ENCODE peak calls at places on chromosome 21, in five cellular contexts. One of them, this sample, is unnamed. For H3K4me1, the result is how much of the 10 kb centered on the place peaks cover.

GRCh38 chr21:43872549-43873198 is 7.7 kb downstream of the AGPAT3 start:
- DNase-seq in SK-N-SH: no peak
- DNase-seq in upper lobe of right lung: no peak
- DNase-seq in right atrium auricular region: no peak
- DNase-seq in tibial nerve: no peak
- DNase-seq in this sample: no peak

GRCh38 chr21:43880111-43880985 is 15.3 kb downstream of the AGPAT3 start:
- DNase-seq in SK-N-SH: no peak
- DNase-seq in right atrium auricular region: no peak
- DNase-seq in tibial nerve: no peak
- DNase-seq in upper lobe of right lung: peak
- DNase-seq in this sample: no peak

GRCh38 chr21:40445349-40445921 is 401.5 kb downstream of the DSCAM start:
- DNase-seq in right atrium auricular region: no peak
- DNase-seq in SK-N-SH: peak
- DNase-seq in upper lobe of right lung: no peak
- DNase-seq in tibial nerve: no peak
- DNase-seq in this sample: no peak

GRCh38 chr21:38806153-38806941 is 618 bp downstream of the ETS2 start:
- DNase-seq in SK-N-SH: peak
- DNase-seq in tibial nerve: no peak
- DNase-seq in right atrium auricular region: no peak
- DNase-seq in upper lobe of right lung: peak
- DNase-seq in this sample: peak

GRCh38 chr21:19048088-19048672 is 644.6 kb upstream of the TMPRSS15 start:
- DNase-seq in upper lobe of right lung: no peak
- DNase-seq in tibial nerve: no peak
- DNase-seq in right atrium auricular region: no peak
- DNase-seq in SK-N-SH: no peak
- DNase-seq in this sample: no peak

GRCh38 chr21:43025636-43026180 is 49.9 kb downstream of the CBS start:
- DNase-seq in right atrium auricular region: no peak
- DNase-seq in SK-N-SH: no peak
- DNase-seq in upper lobe of right lung: peak
- DNase-seq in tibial nerve: no peak
- DNase-seq in this sample: no peak

GRCh38 chr21:33035147-33035546 is 9.4 kb downstream of the OLIG2 start:
- DNase-seq in SK-N-SH: no peak
- DNase-seq in right atrium auricular region: no peak
- DNase-seq in tibial nerve: no peak
- DNase-seq in upper lobe of right lung: no peak
- DNase-seq in this sample: no peak

GRCh38 chr21:43339668-43340067 is 87.3 kb downstream of the SIK1 start:
- DNase-seq in SK-N-SH: no peak
- DNase-seq in right atrium auricular region: no peak
- DNase-seq in tibial nerve: no peak
- DNase-seq in upper lobe of right lung: no peak
- DNase-seq in this sample: no peak

GRCh38 chr21:35197191-35197590 is 148.1 kb upstream of the RUNX1 start:
- DNase-seq in right atrium auricular region: no peak
- DNase-seq in upper lobe of right lung: no peak
- DNase-seq in SK-N-SH: no peak
- DNase-seq in tibial nerve: no peak
- DNase-seq in this sample: no peak

GRCh38 chr21:16241500-16241963 is 511.8 kb downstream of the USP25 start:
- DNase-seq in tibial nerve: no peak
- DNase-seq in right atrium auricular region: no peak
- DNase-seq in upper lobe of right lung: no peak
- DNase-seq in SK-N-SH: no peak
- DNase-seq in this sample: no peak

GRCh38 chr21:34510148-34511142 is 1.6 kb downstream of the KCNE1 start:
- DNase-seq in upper lobe of right lung: peak
- DNase-seq in tibial nerve: peak
- DNase-seq in SK-N-SH: peak
- DNase-seq in right atrium auricular region: peak
- DNase-seq in this sample: no peak

GRCh38 chr21:35672313-35672712 is 388.0 kb downstream of the SETD4 start:
- DNase-seq in upper lobe of right lung: no peak
- DNase-seq in SK-N-SH: no peak
- DNase-seq in tibial nerve: no peak
- DNase-seq in right atrium auricular region: no peak
- DNase-seq in this sample: no peak

GRCh38 chr21:46560568-46561447 is 44.1 kb downstream of the S100B start:
- DNase-seq in right atrium auricular region: peak
- DNase-seq in tibial nerve: no peak
- DNase-seq in SK-N-SH: peak
- DNase-seq in upper lobe of right lung: no peak
- DNase-seq in this sample: no peak

GRCh38 chr21:31203371-31204054 is 140.5 kb downstream of the TIAM1 start:
- DNase-seq in SK-N-SH: no peak
- DNase-seq in tibial nerve: no peak
- DNase-seq in right atrium auricular region: no peak
- DNase-seq in upper lobe of right lung: no peak
- DNase-seq in this sample: no peak

GRCh38 chr21:31142600-31142999 is 104.3 kb upstream of the KRTAP19-8 start:
- DNase-seq in tibial nerve: no peak
- DNase-seq in right atrium auricular region: no peak
- DNase-seq in upper lobe of right lung: no peak
- DNase-seq in SK-N-SH: peak
- DNase-seq in this sample: no peak

GRCh38 chr21:41766051-41766882 is 585 bp downstream of the RIPK4 start:
- DNase-seq in tibial nerve: no peak
- DNase-seq in upper lobe of right lung: no peak
- DNase-seq in right atrium auricular region: no peak
- DNase-seq in SK-N-SH: no peak
- DNase-seq in this sample: no peak

GRCh38 chr21:41765393-41765950 is 1.4 kb downstream of the RIPK4 start:
- DNase-seq in upper lobe of right lung: no peak
- DNase-seq in SK-N-SH: no peak
- DNase-seq in tibial nerve: no peak
- DNase-seq in right atrium auricular region: no peak
- DNase-seq in this sample: no peak

GRCh38 chr21:41768371-41769042 is 1.7 kb upstream of the RIPK4 start:
- DNase-seq in tibial nerve: no peak
- DNase-seq in right atrium auricular region: no peak
- DNase-seq in SK-N-SH: peak
- DNase-seq in upper lobe of right lung: peak
- DNase-seq in this sample: no peak

GRCh38 chr21:41767606-41768370 is 936 bp upstream of the RIPK4 start:
- DNase-seq in right atrium auricular region: no peak
- DNase-seq in upper lobe of right lung: no peak
- DNase-seq in SK-N-SH: no peak
- DNase-seq in tibial nerve: no peak
- DNase-seq in this sample: no peak

GRCh38 chr21:41766883-41767605 is at the start of gene RIPK4:
- DNase-seq in SK-N-SH: peak
- DNase-seq in upper lobe of right lung: peak
- DNase-seq in right atrium auricular region: no peak
- DNase-seq in tibial nerve: no peak
- DNase-seq in this sample: no peak
- H3K27ac ChIP-seq in SK-N-SH: peak
- H3K27ac ChIP-seq in upper lobe of right lung: peak
- H3K27ac ChIP-seq in right atrium auricular region: peak
- H3K27ac ChIP-seq in tibial nerve: peak
- H3K27ac ChIP-seq in this sample: no peak

GRCh38 chr21:29117372-29117955 is 13.0 kb upstream of the MAP3K7CL start:
- DNase-seq in right atrium auricular region: no peak
- DNase-seq in upper lobe of right lung: no peak
- DNase-seq in tibial nerve: no peak
- DNase-seq in SK-N-SH: no peak
- DNase-seq in this sample: no peak

GRCh38 chr21:29115899-29116298 is 14.5 kb upstream of the MAP3K7CL start:
- DNase-seq in SK-N-SH: no peak
- DNase-seq in tibial nerve: no peak
- DNase-seq in upper lobe of right lung: no peak
- DNase-seq in right atrium auricular region: no peak
- DNase-seq in this sample: no peak

GRCh38 chr21:29114765-29115164 is 15.7 kb upstream of the MAP3K7CL start:
- DNase-seq in upper lobe of right lung: no peak
- DNase-seq in tibial nerve: no peak
- DNase-seq in SK-N-SH: no peak
- DNase-seq in right atrium auricular region: no peak
- DNase-seq in this sample: no peak
- H3K4me1 ChIP-seq in upper lobe of right lung: under half
- H3K4me1 ChIP-seq in tibial nerve: under half
- H3K4me1 ChIP-seq in SK-N-SH: under half
- H3K4me1 ChIP-seq in right atrium auricular region: under half
- H3K4me1 ChIP-seq in this sample: under half

GRCh38 chr21:45438391-45439145 is 33.6 kb downstream of the COL18A1 start:
- DNase-seq in tibial nerve: no peak
- DNase-seq in upper lobe of right lung: no peak
- DNase-seq in SK-N-SH: no peak
- DNase-seq in right atrium auricular region: no peak
- DNase-seq in this sample: no peak
- H3K27ac ChIP-seq in tibial nerve: peak
- H3K27ac ChIP-seq in upper lobe of right lung: peak
- H3K27ac ChIP-seq in SK-N-SH: peak
- H3K27ac ChIP-seq in right atrium auricular region: peak
- H3K27ac ChIP-seq in this sample: peak

GRCh38 chr21:37578471-37579126 is 212.0 kb downstream of the DYRK1A start:
- DNase-seq in upper lobe of right lung: no peak
- DNase-seq in right atrium auricular region: no peak
- DNase-seq in tibial nerve: no peak
- DNase-seq in SK-N-SH: no peak
- DNase-seq in this sample: no peak

GRCh38 chr21:37575536-37576083 is 209.0 kb downstream of the DYRK1A start:
- DNase-seq in SK-N-SH: no peak
- DNase-seq in right atrium auricular region: no peak
- DNase-seq in upper lobe of right lung: no peak
- DNase-seq in tibial nerve: no peak
- DNase-seq in this sample: no peak

GRCh38 chr21:37579356-37579755 is 212.8 kb downstream of the DYRK1A start:
- DNase-seq in right atrium auricular region: no peak
- DNase-seq in upper lobe of right lung: no peak
- DNase-seq in tibial nerve: no peak
- DNase-seq in SK-N-SH: no peak
- DNase-seq in this sample: no peak

GRCh38 chr21:37582613-37583012 is 216.0 kb downstream of the DYRK1A start:
- DNase-seq in upper lobe of right lung: no peak
- DNase-seq in SK-N-SH: peak
- DNase-seq in tibial nerve: peak
- DNase-seq in right atrium auricular region: no peak
- DNase-seq in this sample: no peak

GRCh38 chr21:37580690-37581089 is 214.1 kb downstream of the DYRK1A start:
- DNase-seq in SK-N-SH: no peak
- DNase-seq in tibial nerve: no peak
- DNase-seq in right atrium auricular region: no peak
- DNase-seq in upper lobe of right lung: no peak
- DNase-seq in this sample: no peak
- H3K4me1 ChIP-seq in SK-N-SH: under half
- H3K4me1 ChIP-seq in tibial nerve: under half
- H3K4me1 ChIP-seq in right atrium auricular region: under half
- H3K4me1 ChIP-seq in upper lobe of right lung: under half
- H3K4me1 ChIP-seq in this sample: under half